ENCODE peak calls at places on chromosomes 2 and 18, in nine cellular contexts. One of them, this sample, is unnamed.
A peak's percentile ranks its signal among the peaks of the same experiment; 100 is the strongest.

GRCh38 chr2:203016716-203017115 is 2.0 kb downstream of the NBEAL1 start:
- DNase-seq in upper lobe of right lung: no peak
- DNase-seq in osteocyte: no peak
- DNase-seq in stimulated activated CD4-positive, alpha-beta T cell treated with anti-CD3 and anti-CD28 coated beads, Interleukin-2, amount 100 ng/mL, for 48 hours: no peak
- DNase-seq in EL: no peak
- DNase-seq in Caki2: no peak
- DNase-seq in left cardiac atrium: no peak
- DNase-seq in endothelial cell of umbilical vein: no peak
- DNase-seq in NCI-H1092 treated with DMSO at 0.1 percent for 48 hours: no peak
- DNase-seq in this sample: no peak

GRCh38 chr2:212226114-212226513 is 312.5 kb downstream of the ERBB4 start:
- DNase-seq in upper lobe of right lung: no peak
- DNase-seq in osteocyte: no peak
- DNase-seq in stimulated activated CD4-positive, alpha-beta T cell treated with anti-CD3 and anti-CD28 coated beads, Interleukin-2, amount 100 ng/mL, for 48 hours: no peak
- DNase-seq in EL: no peak
- DNase-seq in Caki2: no peak
- DNase-seq in left cardiac atrium: no peak
- DNase-seq in endothelial cell of umbilical vein: no peak
- DNase-seq in NCI-H1092 treated with DMSO at 0.1 percent for 48 hours: no peak
- DNase-seq in this sample: no peak

GRCh38 chr2:44120428-44120827 is 48.2 kb upstream of the PPM1B start:
- DNase-seq in upper lobe of right lung: no peak
- DNase-seq in osteocyte: no peak
- DNase-seq in stimulated activated CD4-positive, alpha-beta T cell treated with anti-CD3 and anti-CD28 coated beads, Interleukin-2, amount 100 ng/mL, for 48 hours: peak; percentile 7
- DNase-seq in EL: peak; percentile 88
- DNase-seq in Caki2: no peak
- DNase-seq in left cardiac atrium: no peak
- DNase-seq in endothelial cell of umbilical vein: no peak
- DNase-seq in NCI-H1092 treated with DMSO at 0.1 percent for 48 hours: no peak
- DNase-seq in this sample: no peak

GRCh38 chr2:65728477-65729180 is 296.2 kb upstream of the SPRED2 start:
- DNase-seq in upper lobe of right lung: no peak
- DNase-seq in osteocyte: no peak
- DNase-seq in stimulated activated CD4-positive, alpha-beta T cell treated with anti-CD3 and anti-CD28 coated beads, Interleukin-2, amount 100 ng/mL, for 48 hours: no peak
- DNase-seq in EL: no peak
- DNase-seq in Caki2: peak; percentile 40
- DNase-seq in left cardiac atrium: no peak
- DNase-seq in endothelial cell of umbilical vein: no peak
- DNase-seq in NCI-H1092 treated with DMSO at 0.1 percent for 48 hours: no peak
- DNase-seq in this sample: no peak

GRCh38 chr2:12835733-12836132 is 119.0 kb downstream of the TRIB2 start:
- DNase-seq in upper lobe of right lung: no peak
- DNase-seq in osteocyte: no peak
- DNase-seq in stimulated activated CD4-positive, alpha-beta T cell treated with anti-CD3 and anti-CD28 coated beads, Interleukin-2, amount 100 ng/mL, for 48 hours: no peak
- DNase-seq in EL: no peak
- DNase-seq in Caki2: no peak
- DNase-seq in left cardiac atrium: no peak
- DNase-seq in endothelial cell of umbilical vein: no peak
- DNase-seq in NCI-H1092 treated with DMSO at 0.1 percent for 48 hours: no peak
- DNase-seq in this sample: no peak

GRCh38 chr2:43019025-43019367 is 207.4 kb downstream of the ZFP36L2 start:
- DNase-seq in upper lobe of right lung: no peak
- DNase-seq in osteocyte: no peak
- DNase-seq in stimulated activated CD4-positive, alpha-beta T cell treated with anti-CD3 and anti-CD28 coated beads, Interleukin-2, amount 100 ng/mL, for 48 hours: no peak
- DNase-seq in EL: no peak
- DNase-seq in Caki2: no peak
- DNase-seq in left cardiac atrium: no peak
- DNase-seq in endothelial cell of umbilical vein: no peak
- DNase-seq in NCI-H1092 treated with DMSO at 0.1 percent for 48 hours: no peak
- DNase-seq in this sample: no peak

GRCh38 chr2:101921319-101921960 is 70.3 kb upstream of the IL1R2 start:
- DNase-seq in upper lobe of right lung: no peak
- DNase-seq in osteocyte: no peak
- DNase-seq in stimulated activated CD4-positive, alpha-beta T cell treated with anti-CD3 and anti-CD28 coated beads, Interleukin-2, amount 100 ng/mL, for 48 hours: no peak
- DNase-seq in EL: no peak
- DNase-seq in Caki2: no peak
- DNase-seq in left cardiac atrium: no peak
- DNase-seq in endothelial cell of umbilical vein: no peak
- DNase-seq in NCI-H1092 treated with DMSO at 0.1 percent for 48 hours: no peak
- DNase-seq in this sample: no peak

GRCh38 chr18:57436193-57436964 is 1.2 kb downstream of the ONECUT2 start:
- DNase-seq in upper lobe of right lung: no peak
- DNase-seq in osteocyte: no peak
- DNase-seq in stimulated activated CD4-positive, alpha-beta T cell treated with anti-CD3 and anti-CD28 coated beads, Interleukin-2, amount 100 ng/mL, for 48 hours: no peak
- DNase-seq in EL: no peak
- DNase-seq in Caki2: no peak
- DNase-seq in left cardiac atrium: no peak
- DNase-seq in endothelial cell of umbilical vein: no peak
- DNase-seq in NCI-H1092 treated with DMSO at 0.1 percent for 48 hours: peak; percentile 47
- DNase-seq in this sample: no peak

GRCh38 chr2:238434846-238435751 is 8.4 kb downstream of the ASB1 start:
- DNase-seq in upper lobe of right lung: no peak
- DNase-seq in osteocyte: no peak
- DNase-seq in stimulated activated CD4-positive, alpha-beta T cell treated with anti-CD3 and anti-CD28 coated beads, Interleukin-2, amount 100 ng/mL, for 48 hours: no peak
- DNase-seq in EL: no peak
- DNase-seq in Caki2: no peak
- DNase-seq in left cardiac atrium: no peak
- DNase-seq in endothelial cell of umbilical vein: no peak
- DNase-seq in NCI-H1092 treated with DMSO at 0.1 percent for 48 hours: no peak
- DNase-seq in this sample: no peak

GRCh38 chr18:50619833-50620232 is 59.9 kb downstream of the MAPK4 start:
- DNase-seq in upper lobe of right lung: no peak
- DNase-seq in osteocyte: no peak
- DNase-seq in stimulated activated CD4-positive, alpha-beta T cell treated with anti-CD3 and anti-CD28 coated beads, Interleukin-2, amount 100 ng/mL, for 48 hours: no peak
- DNase-seq in EL: no peak
- DNase-seq in Caki2: no peak
- DNase-seq in left cardiac atrium: no peak
- DNase-seq in endothelial cell of umbilical vein: no peak
- DNase-seq in NCI-H1092 treated with DMSO at 0.1 percent for 48 hours: no peak
- DNase-seq in this sample: no peak

GRCh38 chr18:79507076-79507545 is 111.4 kb downstream of the NFATC1 start:
- DNase-seq in upper lobe of right lung: peak; percentile 76
- DNase-seq in osteocyte: peak; percentile 82
- DNase-seq in stimulated activated CD4-positive, alpha-beta T cell treated with anti-CD3 and anti-CD28 coated beads, Interleukin-2, amount 100 ng/mL, for 48 hours: no peak
- DNase-seq in EL: peak; percentile 17
- DNase-seq in Caki2: no peak
- DNase-seq in left cardiac atrium: peak; percentile 91
- DNase-seq in endothelial cell of umbilical vein: peak; percentile 96
- DNase-seq in NCI-H1092 treated with DMSO at 0.1 percent for 48 hours: peak; percentile 28
- DNase-seq in this sample: peak; percentile 87

GRCh38 chr2:102005449-102005848 is 13.7 kb downstream of the IL1R2 start:
- DNase-seq in upper lobe of right lung: no peak
- DNase-seq in osteocyte: no peak
- DNase-seq in stimulated activated CD4-positive, alpha-beta T cell treated with anti-CD3 and anti-CD28 coated beads, Interleukin-2, amount 100 ng/mL, for 48 hours: no peak
- DNase-seq in EL: no peak
- DNase-seq in Caki2: no peak
- DNase-seq in left cardiac atrium: no peak
- DNase-seq in endothelial cell of umbilical vein: no peak
- DNase-seq in NCI-H1092 treated with DMSO at 0.1 percent for 48 hours: no peak
- DNase-seq in this sample: no peak

GRCh38 chr18:54357082-54357659 is 487 bp downstream of the STARD6 start:
- DNase-seq in upper lobe of right lung: no peak
- DNase-seq in osteocyte: no peak
- DNase-seq in stimulated activated CD4-positive, alpha-beta T cell treated with anti-CD3 and anti-CD28 coated beads, Interleukin-2, amount 100 ng/mL, for 48 hours: no peak
- DNase-seq in EL: no peak
- DNase-seq in Caki2: no peak
- DNase-seq in left cardiac atrium: no peak
- DNase-seq in endothelial cell of umbilical vein: peak; percentile 6
- DNase-seq in NCI-H1092 treated with DMSO at 0.1 percent for 48 hours: peak; percentile 92
- DNase-seq in this sample: no peak

GRCh38 chr2:191721331-191721730 is 43.4 kb downstream of the NABP1 start:
- DNase-seq in upper lobe of right lung: no peak
- DNase-seq in osteocyte: no peak
- DNase-seq in stimulated activated CD4-positive, alpha-beta T cell treated with anti-CD3 and anti-CD28 coated beads, Interleukin-2, amount 100 ng/mL, for 48 hours: no peak
- DNase-seq in EL: no peak
- DNase-seq in Caki2: no peak
- DNase-seq in left cardiac atrium: no peak
- DNase-seq in endothelial cell of umbilical vein: no peak
- DNase-seq in NCI-H1092 treated with DMSO at 0.1 percent for 48 hours: no peak
- DNase-seq in this sample: no peak